ENCODE peak calls at places on chromosome 20, in seven cellular contexts. N is Peyer's patch, G is tibial nerve, V is epithelial cell of proximal tubule, H is fibroblast of the aortic adventitia, S is tibial artery, D is AG04450. P is an unnamed sample.

GRCh38 chr20:63698739-63699465 is 2.5 kb downstream of the TNFRSF6B start:
- DNase-seq in N (peak), G (peak), V (no peak), H (peak), S (peak), D (peak), P (peak)

GRCh38 chr20:31968299-31969126 is 562 bp downstream of the XKR7 start:
- DNase-seq in N (peak), G (peak), V (no peak), H (peak), S (peak), D (peak), P (no peak)

GRCh38 chr20:47181056-47181862 is 175.2 kb downstream of the ZMYND8 start:
- DNase-seq in N (no peak), G (no peak), V (no peak), H (peak), S (no peak), D (peak), P (no peak)

GRCh38 chr20:62117658-62118057 is 4.6 kb upstream of the LSM14B start:
- DNase-seq in N (peak), G (no peak), V (no peak), H (no peak), S (no peak), D (no peak), P (no peak)

GRCh38 chr20:35167787-35168186 is 4.1 kb upstream of the PROCR start:
- DNase-seq in N (no peak), G (no peak), V (no peak), H (no peak), S (no peak), D (no peak), P (no peak)

GRCh38 chr20:59526242-59527225 is 77.8 kb upstream of the PHACTR3 start:
- DNase-seq in N (no peak), G (no peak), V (no peak), H (no peak), S (no peak), D (no peak), P (no peak)

GRCh38 chr20:40010483-40010882 is 678.6 kb downstream of the MAFB start:
- DNase-seq in N (no peak), G (no peak), V (no peak), H (no peak), S (no peak), D (no peak), P (no peak)

GRCh38 chr20:63025534-63026331 is 19.0 kb upstream of the BHLHE23 start:
- DNase-seq in N (no peak), G (no peak), V (no peak), H (peak), S (peak), D (no peak), P (no peak)

GRCh38 chr20:17533396-17533795 is 2.2 kb upstream of the BFSP1 start:
- DNase-seq in N (no peak), G (peak), V (no peak), H (peak), S (no peak), D (no peak), P (no peak)

GRCh38 chr20:35264755-35265154 is 13.2 kb downstream of the MMP24OS start:
- DNase-seq in N (no peak), G (no peak), V (no peak), H (no peak), S (no peak), D (no peak), P (no peak)

GRCh38 chr20:61889659-61890058 is 176.0 kb downstream of the TAF4 start:
- DNase-seq in N (no peak), G (no peak), V (no peak), H (no peak), S (no peak), D (no peak), P (no peak)

GRCh38 chr20:23080521-23080920 is 5.6 kb downstream of the CD93 start:
- DNase-seq in N (no peak), G (no peak), V (no peak), H (no peak), S (no peak), D (no peak), P (no peak)

GRCh38 chr20:25296094-25297093 is 48.5 kb downstream of the PYGB start:
- DNase-seq in N (peak), G (no peak), V (no peak), H (peak), S (no peak), D (no peak), P (no peak)

GRCh38 chr20:19885576-19885956 is 127.5 kb downstream of the RIN2 start:
- DNase-seq in N (no peak), G (no peak), V (no peak), H (no peak), S (no peak), D (no peak), P (no peak)

GRCh38 chr20:47146703-47147102 is 209.8 kb downstream of the ZMYND8 start:
- DNase-seq in N (no peak), G (no peak), V (peak), H (peak), S (no peak), D (peak), P (no peak)

GRCh38 chr20:23331951-23332350 is 18.6 kb upstream of the NXT1 start:
- DNase-seq in N (no peak), G (no peak), V (no peak), H (peak), S (no peak), D (no peak), P (no peak)

GRCh38 chr20:16241911-16242310 is 331.3 kb downstream of the KIF16B start:
- DNase-seq in N (no peak), G (no peak), V (no peak), H (no peak), S (no peak), D (no peak), P (no peak)

GRCh38 chr20:57613481-57613921 is 6.7 kb downstream of the ZBP1 start:
- DNase-seq in N (no peak), G (no peak), V (no peak), H (no peak), S (no peak), D (no peak), P (no peak)

GRCh38 chr20:577167-577791 is 32.8 kb downstream of the TCF15 start:
- DNase-seq in N (peak), G (no peak), V (no peak), H (peak), S (no peak), D (no peak), P (no peak)

GRCh38 chr20:23174821-23175220 is 88.7 kb upstream of the CD93 start:
- DNase-seq in N (no peak), G (no peak), V (no peak), H (no peak), S (no peak), D (no peak), P (no peak)

GRCh38 chr20:19928379-19929360 is 88.5 kb upstream of the NAA20 start:
- DNase-seq in N (peak), G (no peak), V (no peak), H (no peak), S (no peak), D (no peak), P (no peak)

GRCh38 chr20:36040571-36040970 is 72.2 kb downstream of the CNBD2 start:
- DNase-seq in N (no peak), G (no peak), V (no peak), H (no peak), S (no peak), D (no peak), P (no peak)

GRCh38 chr20:14521436-14521835 is 184.0 kb upstream of the FLRT3 start:
- DNase-seq in N (no peak), G (no peak), V (peak), H (no peak), S (no peak), D (no peak), P (no peak)

GRCh38 chr20:42901689-42902518 is 287.8 kb downstream of the PTPRT start:
- DNase-seq in N (no peak), G (peak), V (no peak), H (no peak), S (no peak), D (no peak), P (no peak)

GRCh38 chr20:52191132-52191435 is 495 bp downstream of the ZFP64 start:
- DNase-seq in N (no peak), G (no peak), V (no peak), H (peak), S (no peak), D (no peak), P (no peak)

GRCh38 chr20:49685161-49685601 is 28.5 kb downstream of the B4GALT5 start:
- DNase-seq in N (no peak), G (no peak), V (no peak), H (peak), S (no peak), D (no peak), P (no peak)

GRCh38 chr20:49813305-49813974 is 812 bp downstream of the SLC9A8 start:
- DNase-seq in N (peak), G (no peak), V (no peak), H (no peak), S (no peak), D (no peak), P (no peak)

GRCh38 chr20:61558726-61559125 is 306.7 kb downstream of the CDH4 start:
- DNase-seq in N (no peak), G (no peak), V (no peak), H (peak), S (no peak), D (no peak), P (no peak)

GRCh38 chr20:1434571-1435336 is 31.9 kb downstream of the NSFL1C start:
- DNase-seq in N (peak), G (peak), V (no peak), H (peak), S (no peak), D (peak), P (peak)

GRCh38 chr20:36881888-36882287 is 6.0 kb downstream of the TLDC2 start:
- DNase-seq in N (peak), G (no peak), V (peak), H (no peak), S (no peak), D (no peak), P (no peak)

GRCh38 chr20:5397418-5397817 is 80.7 kb upstream of the PROKR2 start:
- DNase-seq in N (no peak), G (no peak), V (no peak), H (no peak), S (no peak), D (no peak), P (no peak)

GRCh38 chr20:47629907-47630306 is 128.2 kb downstream of the NCOA3 start:
- DNase-seq in N (no peak), G (no peak), V (no peak), H (no peak), S (no peak), D (no peak), P (no peak)

GRCh38 chr20:16729080-16729479 is 746 bp upstream of the SNRPB2 start:
- DNase-seq in N (no peak), G (no peak), V (no peak), H (no peak), S (no peak), D (no peak), P (no peak)

GRCh38 chr20:58837717-58838116 is 13.0 kb downstream of the GNAS-AS1 start:
- DNase-seq in N (no peak), G (no peak), V (no peak), H (no peak), S (no peak), D (no peak), P (no peak)

GRCh38 chr20:24661255-24661654 is 191.8 kb downstream of the SYNDIG1 start:
- DNase-seq in N (no peak), G (no peak), V (no peak), H (no peak), S (no peak), D (no peak), P (no peak)

GRCh38 chr20:23874747-23875146 is 4.8 kb downstream of the CST5 start:
- DNase-seq in N (no peak), G (no peak), V (no peak), H (no peak), S (no peak), D (no peak), P (no peak)

GRCh38 chr20:25253606-25254275 is 5.9 kb downstream of the PYGB start:
- DNase-seq in N (no peak), G (no peak), V (peak), H (no peak), S (no peak), D (no peak), P (no peak)

GRCh38 chr20:31569163-31570020 is 35.7 kb upstream of the ID1 start:
- DNase-seq in N (peak), G (peak), V (no peak), H (peak), S (peak), D (no peak), P (no peak)

GRCh38 chr20:37904008-37904675 is 1.2 kb downstream of the VSTM2L start:
- DNase-seq in N (no peak), G (no peak), V (no peak), H (no peak), S (no peak), D (no peak), P (no peak)

GRCh38 chr20:37901667-37902503 is 1.0 kb upstream of the VSTM2L start:
- DNase-seq in N (peak), G (no peak), V (peak), H (peak), S (no peak), D (peak), P (no peak)

GRCh38 chr20:37902504-37903313 is at the start of gene VSTM2L:
- DNase-seq in N (no peak), G (no peak), V (peak), H (peak), S (no peak), D (peak), P (no peak)

GRCh38 chr20:37904845-37905244 is 1.9 kb downstream of the VSTM2L start:
- DNase-seq in N (no peak), G (no peak), V (no peak), H (no peak), S (no peak), D (no peak), P (no peak)

DNA sequence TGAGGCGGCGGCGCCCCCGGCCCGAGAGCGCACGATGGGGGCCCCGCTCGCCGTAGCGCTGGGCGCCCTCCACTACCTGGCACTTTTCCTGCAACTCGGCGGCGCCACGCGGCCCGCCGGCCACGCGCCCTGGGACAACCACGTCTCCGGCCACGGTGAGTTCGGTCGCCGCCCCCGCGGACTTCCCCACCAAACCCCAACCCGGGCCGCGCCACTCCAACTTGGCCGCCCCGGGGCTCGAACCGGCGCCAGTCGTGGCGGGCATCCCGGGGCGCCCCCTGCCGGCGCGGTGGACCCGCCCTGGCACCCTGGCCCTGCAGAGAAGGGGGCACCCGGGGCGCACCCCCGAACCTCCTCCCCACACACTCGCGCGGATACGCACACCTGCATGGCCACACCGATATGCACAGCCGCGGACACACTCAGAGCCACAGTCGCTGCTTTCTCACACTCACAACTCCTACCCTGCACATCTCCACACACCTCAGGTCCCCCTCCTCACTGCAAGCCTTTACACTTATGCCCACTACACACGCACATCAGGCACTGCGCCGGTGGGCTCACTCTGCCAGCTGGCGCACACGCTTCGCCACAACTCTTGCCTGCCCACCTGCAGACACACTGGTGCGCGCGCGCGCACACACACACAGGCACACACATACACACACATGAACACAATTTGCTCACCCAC is 535 bp downstream of the VSTM2L start:
- DNase-seq in N (no peak), G (no peak), V (no peak), H (no peak), S (no peak), D (no peak), P (no peak)
- TF ChIP-seq CTCF in N (no peak), G (no peak), V (peak), H (no peak), S (no peak), D (peak), P (peak)

GRCh38 chr20:46129955-46130481 is 11.9 kb downstream of the CD40 start:
- DNase-seq in N (no peak), G (no peak), V (no peak), H (no peak), S (no peak), D (no peak), P (no peak)
- H3K4me3 ChIP-seq in N (no peak), G (no peak), V (no peak), H (no peak), S (no peak), D (no peak), P (no peak)

GRCh38 chr20:50911030-50911429 is 20.2 kb downstream of the ADNP start:
- DNase-seq in N (no peak), G (no peak), V (no peak), H (peak), S (no peak), D (peak), P (peak)

GRCh38 chr20:50913976-50914375 is 17.3 kb downstream of the ADNP start:
- DNase-seq in N (no peak), G (no peak), V (no peak), H (peak), S (no peak), D (peak), P (no peak)

GRCh38 chr20:50911716-50912115 is 19.5 kb downstream of the ADNP start:
- DNase-seq in N (no peak), G (no peak), V (no peak), H (no peak), S (no peak), D (no peak), P (no peak)

GRCh38 chr20:50904067-50904570 is 27.1 kb downstream of the ADNP start:
- DNase-seq in N (no peak), G (no peak), V (no peak), H (no peak), S (no peak), D (no peak), P (no peak)

DNA sequence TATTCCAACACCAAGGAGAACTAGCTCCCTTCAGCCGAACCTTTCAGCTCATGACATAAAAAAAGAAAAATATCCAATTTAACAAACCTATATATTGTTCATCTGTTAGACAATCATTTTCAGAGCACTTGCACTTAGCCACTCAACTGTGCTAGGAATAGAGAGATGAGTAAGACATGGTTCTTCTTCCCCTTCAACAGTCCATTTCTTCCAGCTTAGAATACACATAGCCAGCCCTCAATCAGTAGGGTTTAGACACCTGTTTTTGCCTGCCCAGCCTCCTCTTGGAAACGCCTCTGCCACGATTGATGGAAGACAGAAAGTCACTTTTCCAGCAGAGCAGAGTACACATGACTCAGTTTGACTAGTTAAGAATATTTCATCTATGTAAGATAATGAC is 21.8 kb downstream of the ADNP start:
- DNase-seq in N (no peak), G (no peak), V (no peak), H (no peak), S (no peak), D (no peak), P (no peak)
- TF ChIP-seq CTCF in N (no peak), G (no peak), V (no peak), H (no peak), S (no peak), D (no peak), P (no peak)

GRCh38 chr20:2509794-2510193 is 1.1 kb upstream of the ZNF343 start:
- DNase-seq in N (no peak), G (no peak), V (no peak), H (no peak), S (no peak), D (no peak), P (no peak)
- H3K4me3 ChIP-seq in N (no peak), G (no peak), V (peak), H (peak), S (peak), D (no peak), P (peak)